ENCODE peak calls at places on chromosome 18, in eight cellular contexts. K is omental fat pad; E is sigmoid colon; P is epithelial cell of esophagus; U is cardiac fibroblast; H is effector memory CD8-positive, alpha-beta T cell; I is activated T-helper 9 cell treated with anti-CD3 and anti-CD28 coated beads, Interleukin-2, amount 50 U/mL, for 16 hours; V is WTC11. Q is an unnamed sample.

GRCh38 chr18:52422985-52423601 is 83.1 kb downstream of the DCC start:
- DNase-seq in K (no peak), U (no peak), I (no peak), P (no peak), H (no peak), V (no peak), E (no peak), Q (no peak)

GRCh38 chr18:31649894-31650719 is 34.3 kb downstream of the B4GALT6 start:
- DNase-seq in K (no peak), H (no peak), V (no peak), I (no peak), P (no peak), U (no peak), E (no peak), Q (no peak)

GRCh38 chr18:60372598-60372997 is at the start of gene MC4R:
- DNase-seq in E (no peak), U (peak; percentile 31), I (no peak), H (no peak), P (peak; percentile 62), K (no peak), V (no peak), Q (no peak)

GRCh38 chr18:61572871-61573270 is 239.6 kb downstream of the CDH20 start:
- DNase-seq in H (no peak), K (no peak), I (no peak), P (no peak), U (no peak), V (no peak), E (no peak), Q (no peak)

GRCh38 chr18:77140439-77141109 is 8.0 kb upstream of the MBP start:
- DNase-seq in K (no peak), U (no peak), V (no peak), I (no peak), E (peak; percentile 78), H (no peak), P (peak; percentile 47), Q (peak; percentile 18)

GRCh38 chr18:75783816-75784215 is 356.3 kb upstream of the SMIM21 start:
- DNase-seq in I (no peak), V (no peak), P (no peak), E (no peak), H (no peak), K (no peak), U (no peak), Q (no peak)

GRCh38 chr18:76553715-76554603 is 58.9 kb upstream of the ZNF516 start:
- DNase-seq in K (no peak), E (no peak), U (peak; percentile 38), P (peak; percentile 89), H (no peak), I (no peak), V (no peak), Q (no peak)

GRCh38 chr18:42893991-42894390 is 221.5 kb downstream of the RIT2 start:
- DNase-seq in E (no peak), V (no peak), I (no peak), U (no peak), H (no peak), K (no peak), P (no peak), Q (no peak)

GRCh38 chr18:26103579-26103978 is 13.2 kb upstream of the SS18 start:
- DNase-seq in U (peak; percentile 11), V (peak; percentile 75), E (no peak), P (peak; percentile 55), I (no peak), K (no peak), H (peak; percentile 32), Q (no peak)

GRCh38 chr18:5510109-5510846 is 33.5 kb downstream of the EPB41L3 start:
- DNase-seq in E (no peak), U (peak; percentile 71), V (no peak), P (peak; percentile 13), K (no peak), I (no peak), H (no peak), Q (no peak)

GRCh38 chr18:48990497-48991298 is 39.9 kb upstream of the SMAD7 start:
- DNase-seq in K (no peak), H (no peak), I (no peak), E (no peak), P (peak; percentile 71), U (peak; percentile 72), V (no peak), Q (no peak)

GRCh38 chr18:48711651-48712486 is 173.0 kb downstream of the CTIF start:
- DNase-seq in V (peak; percentile 40), E (no peak), H (peak; percentile 15), I (no peak), K (no peak), U (peak; percentile 68), P (peak; percentile 25), Q (no peak)

GRCh38 chr18:32372381-32373061 is 98.2 kb downstream of the GAREM1 start:
- DNase-seq in V (no peak), P (peak; percentile 99), K (no peak), U (no peak), I (no peak), E (no peak), H (no peak), Q (no peak)

GRCh38 chr18:47260138-47260923 is 8.9 kb upstream of the SKOR2 start:
- DNase-seq in U (peak; percentile 44), P (peak; percentile 66), I (no peak), K (no peak), H (no peak), V (peak; percentile 93), E (no peak), Q (no peak)

GRCh38 chr18:56637897-56638231 is 528 bp downstream of the TXNL1 start:
- DNase-seq in H (no peak), V (peak; percentile 14), P (peak; percentile 51), E (no peak), K (no peak), I (no peak), U (peak; percentile 7), Q (no peak)

GRCh38 chr18:61531182-61531581 is 198.0 kb downstream of the CDH20 start:
- DNase-seq in V (no peak), I (no peak), H (no peak), E (no peak), P (no peak), U (peak; percentile 22), K (no peak), Q (no peak)

GRCh38 chr18:47970664-47971523 is 40.4 kb upstream of the SMAD2 start:
- DNase-seq in H (no peak), P (no peak), U (no peak), K (no peak), I (no peak), V (no peak), E (no peak), Q (no peak)

GRCh38 chr18:57077786-57078552 is 68.9 kb upstream of the BOD1L2 start:
- DNase-seq in V (no peak), E (no peak), K (no peak), H (peak; percentile 1), U (no peak), I (no peak), P (no peak), Q (no peak)

GRCh38 chr18:10536270-10536669 is 10.4 kb downstream of the NAPG start:
- DNase-seq in V (no peak), H (no peak), I (no peak), K (no peak), U (peak; percentile 48), P (peak; percentile 58), E (no peak), Q (no peak)

GRCh38 chr18:24791736-24792135 is 331.3 kb downstream of the HRH4 start:
- DNase-seq in V (no peak), K (no peak), U (no peak), I (no peak), E (no peak), H (no peak), P (no peak), Q (no peak)

GRCh38 chr18:25282282-25282681 is 69.7 kb downstream of the ZNF521 start:
- DNase-seq in U (no peak), P (no peak), K (no peak), V (no peak), E (peak; percentile 64), H (no peak), I (no peak), Q (no peak)

GRCh38 chr18:22057908-22058527 is 111.4 kb upstream of the GATA6 start:
- DNase-seq in I (no peak), U (no peak), V (no peak), E (no peak), P (peak; percentile 37), H (no peak), K (no peak), Q (no peak)

GRCh38 chr18:12373032-12373770 is 3.8 kb downstream of the AFG3L2 start:
- DNase-seq in H (no peak), I (no peak), U (no peak), V (no peak), E (no peak), K (no peak), P (no peak), Q (no peak)

GRCh38 chr18:78994977-78995582 is 15.5 kb downstream of the SALL3 start:
- DNase-seq in K (no peak), E (no peak), U (no peak), P (no peak), H (no peak), I (no peak), V (no peak), Q (no peak)

GRCh38 chr18:58605027-58606020 is 23.6 kb downstream of the ALPK2 start:
- DNase-seq in U (peak; percentile 88), H (no peak), V (no peak), K (no peak), I (peak; percentile 22), E (no peak), P (peak; percentile 88), Q (peak; percentile 40)

GRCh38 chr18:7234061-7234460 is 3.2 kb downstream of the LRRC30 start:
- DNase-seq in P (no peak), I (no peak), K (no peak), H (no peak), U (no peak), E (no peak), V (no peak), Q (no peak)

GRCh38 chr18:48975817-48976649 is 25.3 kb upstream of the SMAD7 start:
- DNase-seq in V (peak; percentile 40), E (no peak), H (peak; percentile 40), I (peak; percentile 52), K (no peak), P (peak; percentile 69), U (peak; percentile 49), Q (peak; percentile 52)

GRCh38 chr18:8705280-8705940 is at the start of gene MTCL1:
- DNase-seq in E (peak; percentile 68), V (peak; percentile 53), H (peak; percentile 10), K (no peak), I (peak; percentile 12), P (peak; percentile 73), U (peak; percentile 61), Q (peak; percentile 32)

GRCh38 chr18:3441290-3441689 is 8.7 kb upstream of the TGIF1 start:
- DNase-seq in H (no peak), U (peak; percentile 36), V (peak; percentile 38), E (no peak), P (no peak), I (no peak), K (no peak), Q (no peak)

Q was measured in stimulated activated naive CD4-positive, alpha-beta T cell treated with Interleukin-2 at 50 U/mL for 16 hours.